ENCODE peak calls at places on chromosomes 4 and X, in four cellular contexts. N is AG04450, B is heart right ventricle, W is progenitor cell of endocrine pancreas. X is an unnamed sample.

GRCh38 chrX:18983711-18984380 is at the start of gene PHKA2:
- DNase-seq in N (no peak), B (peak; percentile 66), W (peak; percentile 23), X (peak; percentile 31)

GRCh38 chr4:185718578-185719492 is 93.2 kb downstream of the SORBS2 start:
- DNase-seq in W (no peak), N (no peak), B (no peak), X (no peak)

GRCh38 chr4:127555106-127555505 is 77.7 kb upstream of the INTU start:
- DNase-seq in N (no peak), B (no peak), W (no peak), X (no peak)

GRCh38 chr4:133148690-133149363 is at the start of gene PCDH10:
- DNase-seq in N (peak; percentile 87), B (peak; percentile 84), W (peak; percentile 87), X (peak; percentile 98)

GRCh38 chrX:7852166-7852565 is 9.2 kb downstream of the VCX start:
- DNase-seq in W (no peak), B (no peak), N (no peak), X (no peak)

GRCh38 chrX:34927866-34928265 is 14.7 kb upstream of the FAM47B start:
- DNase-seq in N (no peak), B (no peak), W (no peak), X (no peak)

GRCh38 chr4:2663275-2663674 is 92.9 kb downstream of the TNIP2 start:
- DNase-seq in W (no peak), N (no peak), B (no peak), X (no peak)

GRCh38 chr4:146135941-146136340 is 39.6 kb upstream of the LSM6 start:
- DNase-seq in W (no peak), N (no peak), B (no peak), X (no peak)

GRCh38 chrX:130994671-130995070 is 63.5 kb upstream of the ARHGAP36 start:
- DNase-seq in B (no peak), N (no peak), W (peak; percentile 20), X (peak; percentile 22)

GRCh38 chr4:116664198-116664597 is 421.2 kb downstream of the TRAM1L1 start:
- DNase-seq in N (no peak), W (no peak), B (no peak), X (no peak)

GRCh38 chr4:151358266-151358665 is 32.9 kb upstream of the SH3D19 start:
- DNase-seq in W (no peak), B (no peak), N (no peak), X (no peak)

GRCh38 chrX:37787353-37787869 is 7.6 kb downstream of the CYBB start:
- DNase-seq in B (no peak), W (no peak), N (no peak), X (no peak)

GRCh38 chr4:2615821-2616220 is 79.4 kb downstream of the FAM193A start:
- DNase-seq in N (no peak), B (no peak), W (no peak), X (no peak)

GRCh38 chr4:94562285-94562684 is 110.5 kb downstream of the PDLIM5 start:
- DNase-seq in B (no peak), W (no peak), N (no peak), X (no peak)

GRCh38 chr4:121697626-121698025 is 846 bp upstream of the ANXA5 start:
- DNase-seq in N (no peak), W (no peak), B (no peak), X (no peak)

GRCh38 chr4:10579700-10580099 is 104.9 kb downstream of the CLNK start:
- DNase-seq in B (no peak), W (no peak), N (no peak), X (no peak)

GRCh38 chr4:53713296-53713695 is 122.0 kb upstream of the LNX1 start:
- DNase-seq in W (no peak), B (no peak), N (no peak), X (no peak)

GRCh38 chr4:107893171-107894137 is 37.9 kb upstream of the CYP2U1 start:
- DNase-seq in N (no peak), B (no peak), W (no peak), X (no peak)

GRCh38 chr4:65287071-65287470 is 383.2 kb downstream of the EPHA5 start:
- DNase-seq in B (no peak), N (no peak), W (no peak), X (no peak)

GRCh38 chr4:76822294-76822693 is 75.7 kb downstream of the SOWAHB start:
- DNase-seq in B (no peak), W (no peak), N (no peak), X (no peak)

GRCh38 chr4:42345962-42346544 is 51.2 kb upstream of the SHISA3 start:
- DNase-seq in B (no peak), N (no peak), W (no peak), X (no peak)

GRCh38 chr4:47642985-47643745 is 158.1 kb downstream of the ATP10D start:
- DNase-seq in B (no peak), W (no peak), N (no peak), X (no peak)

GRCh38 chrX:12447448-12448154 is 309.3 kb downstream of the FRMPD4 start:
- DNase-seq in N (peak; percentile 81), B (no peak), W (no peak), X (no peak)

GRCh38 chr4:128483816-128484215 is 196.2 kb upstream of the PGRMC2 start:
- DNase-seq in B (no peak), N (no peak), W (no peak), X (no peak)

GRCh38 chr4:2304877-2305561 is 43.1 kb upstream of the MXD4 start:
- DNase-seq in B (no peak), W (no peak), N (no peak), X (no peak)

GRCh38 chrX:150495496-150495895 is 72.9 kb upstream of the MTM1 start:
- DNase-seq in N (no peak), W (no peak), B (no peak), X (no peak)

GRCh38 chrX:19811807-19812604 is 75.4 kb downstream of the SH3KBP1 start:
- DNase-seq in N (peak; percentile 70), W (no peak), B (no peak), X (no peak)

GRCh38 chrX:45749375-45749774 is 548.7 kb upstream of the DIPK2B start:
- DNase-seq in B (no peak), W (no peak), N (no peak), X (no peak)

GRCh38 chrX:106611682-106612402 is at the start of gene RADX:
- DNase-seq in N (peak; percentile 15), B (peak; percentile 71), W (peak; percentile 63), X (peak; percentile 84)
- TF ChIP-seq CTCF in N (no peak), B (no peak), W (no peak), X (no peak)

DNA sequence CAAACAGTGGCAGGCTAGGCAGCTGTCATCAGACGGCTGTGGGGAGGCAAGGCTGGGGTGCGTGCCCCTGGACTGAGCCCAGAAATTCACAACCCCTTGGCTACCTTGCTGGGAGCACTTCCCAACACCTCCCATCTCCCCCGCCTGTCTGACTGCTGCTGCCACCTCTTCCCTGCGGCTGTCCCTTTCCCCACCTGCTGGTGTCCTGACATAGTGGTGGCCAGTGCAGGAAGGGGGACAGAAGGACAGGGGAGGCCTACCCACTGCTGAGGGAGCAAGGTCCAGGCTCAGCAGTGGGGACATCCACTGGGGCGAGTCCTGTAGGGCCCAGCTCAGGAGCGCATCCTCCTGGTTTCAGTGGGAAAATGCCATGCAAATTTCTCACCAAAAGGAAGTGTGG is 3.4 kb downstream of the ABCD1 start:
- DNase-seq in W (no peak), B (no peak), N (no peak), X (no peak)
- TF ChIP-seq CTCF in W (no peak), B (no peak), N (no peak), X (no peak)

GRCh38 chr4:138500869-138501268 is 258.7 kb upstream of the SLC7A11 start:
- DNase-seq in B (no peak), N (no peak), W (no peak), X (no peak)

GRCh38 chr4:138499627-138500026 is 257.5 kb upstream of the SLC7A11 start:
- DNase-seq in B (no peak), W (no peak), N (no peak), X (no peak)

GRCh38 chr4:138492178-138492577 is 250.0 kb upstream of the SLC7A11 start:
- DNase-seq in W (no peak), B (no peak), N (no peak), X (no peak)

DNA sequence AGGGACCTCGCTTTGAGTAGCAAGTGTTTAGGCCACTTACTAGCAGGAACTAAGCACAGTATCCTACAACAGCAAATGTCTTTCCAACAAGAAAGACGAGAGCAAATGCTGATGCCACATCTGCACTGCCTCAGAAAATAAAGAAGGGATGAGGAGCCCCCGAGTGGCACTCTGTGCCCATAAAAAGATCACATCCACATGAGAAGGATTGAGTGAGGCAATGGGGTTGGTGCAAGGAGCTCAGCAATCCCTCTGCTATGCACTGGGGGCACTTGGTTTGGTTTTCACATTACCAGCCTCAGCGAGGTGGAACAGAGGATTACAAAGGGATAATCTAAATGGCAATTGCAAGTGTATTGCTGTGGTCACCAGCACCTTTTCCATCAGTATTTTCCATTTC is 252.8 kb upstream of the SLC7A11 start:
- DNase-seq in B (no peak), N (no peak), W (no peak), X (no peak)
- TF ChIP-seq CTCF in B (no peak), N (no peak), W (no peak), X (no peak)

GRCh38 chr4:84264652-84265051 is 234.4 kb downstream of the NKX6-1 start:
- DNase-seq in W (no peak), B (no peak), N (no peak), X (no peak)

GRCh38 chr4:84263415-84263814 is 235.7 kb downstream of the NKX6-1 start:
- DNase-seq in W (no peak), N (no peak), B (no peak), X (no peak)

GRCh38 chr4:84254537-84254936 is 244.6 kb downstream of the NKX6-1 start:
- DNase-seq in N (no peak), B (no peak), W (no peak), X (no peak)

GRCh38 chr4:84260495-84260894 is 238.6 kb downstream of the NKX6-1 start:
- DNase-seq in N (no peak), W (no peak), B (no peak), X (no peak)

GRCh38 chr4:84258905-84259830 is 239.9 kb downstream of the NKX6-1 start:
- DNase-seq in W (no peak), N (no peak), B (no peak), X (no peak)
- TF ChIP-seq CTCF in W (peak; percentile 47), N (peak; percentile 84), B (peak; percentile 47), X (peak; percentile 79)

GRCh38 chr4:6402566-6403399 is 69.6 kb downstream of the PPP2R2C start:
- DNase-seq in N (no peak), W (no peak), B (no peak), X (no peak)
- TF ChIP-seq CTCF in N (no peak), W (no peak), B (no peak), X (no peak)

GRCh38 chr4:129966175-129966574 is 870.2 kb downstream of the C4orf33 start:
- DNase-seq in W (no peak), B (no peak), N (no peak), X (no peak)

GRCh38 chr4:129971419-129971818 is 875.5 kb downstream of the C4orf33 start:
- DNase-seq in W (no peak), B (no peak), N (no peak), X (no peak)

GRCh38 chr4:129972257-129972656 is 876.3 kb downstream of the C4orf33 start:
- DNase-seq in B (no peak), N (no peak), W (no peak), X (no peak)

GRCh38 chr4:129968778-129969177 is 872.8 kb downstream of the C4orf33 start:
- DNase-seq in W (no peak), B (no peak), N (no peak), X (no peak)

GRCh38 chr4:129968366-129968765 is 872.4 kb downstream of the C4orf33 start:
- DNase-seq in W (no peak), B (no peak), N (no peak), X (no peak)
- TF ChIP-seq CTCF in W (no peak), B (no peak), N (no peak), X (no peak)